ENCODE peak calls at places on chromosomes 3 and 15, in ten cellular contexts. N is GF-D8; M is GM12865; H is endothelial cell of umbilical vein; S is NCI-H146; P is CD4-positive, alpha-beta T cell; R is heart left ventricle; Y is right atrium auricular region; L is choroid plexus epithelial cell; X is activated effector memory CD4-positive, alpha-beta T cell treated with Interleukin-2 at 50 U/mL for 16 hours. Z is an unnamed sample.

GRCh38 chr3:13861461-13861860 is 18.4 kb downstream of the WNT7A start:
- DNase-seq in N (no peak), M (no peak), H (no peak), S (no peak), P (no peak), R (no peak), Y (no peak), L (no peak), X (no peak), Z (no peak)

GRCh38 chr15:74920472-74920871 is 13.8 kb upstream of the FAM219B start:
- DNase-seq in N (no peak), M (no peak), H (peak; percentile 43), S (no peak), P (no peak), R (no peak), Y (no peak), L (no peak), X (no peak), Z (no peak)

GRCh38 chr3:14806641-14807263 is 12.0 kb upstream of the FGD5 start:
- DNase-seq in N (no peak), M (peak; percentile 40), H (peak; percentile 92), S (no peak), P (no peak), R (no peak), Y (no peak), L (peak; percentile 40), X (no peak), Z (no peak)

GRCh38 chr3:86984271-86984670 is 6.7 kb downstream of the VGLL3 start:
- DNase-seq in N (no peak), M (no peak), H (no peak), S (no peak), P (no peak), R (no peak), Y (no peak), L (peak; percentile 67), X (no peak), Z (no peak)

GRCh38 chr3:13894812-13895154 is 14.9 kb upstream of the WNT7A start:
- DNase-seq in N (no peak), M (no peak), H (no peak), S (no peak), P (peak; percentile 14), R (no peak), Y (no peak), L (no peak), X (no peak), Z (no peak)

GRCh38 chr3:127419641-127420354 is 132.0 kb upstream of the PRR20G start:
- DNase-seq in N (no peak), M (no peak), H (no peak), S (no peak), P (no peak), R (no peak), Y (peak; percentile 47), L (no peak), X (no peak), Z (no peak)

GRCh38 chr15:63015618-63016017 is 26.9 kb upstream of the TPM1 start:
- DNase-seq in N (no peak), M (peak; percentile 14), H (peak; percentile 70), S (no peak), P (no peak), R (peak; percentile 50), Y (peak; percentile 75), L (peak; percentile 85), X (no peak), Z (no peak)

GRCh38 chr15:41423979-41424659 is 7.2 kb downstream of the RTF1 start:
- DNase-seq in N (no peak), M (peak; percentile 77), H (no peak), S (no peak), P (no peak), R (no peak), Y (no peak), L (no peak), X (no peak), Z (no peak)

GRCh38 chr3:111609700-111610099 is 14.6 kb upstream of the ZBED2 start:
- DNase-seq in N (no peak), M (no peak), H (no peak), S (no peak), P (no peak), R (no peak), Y (no peak), L (no peak), X (no peak), Z (no peak)

GRCh38 chr3:14125193-14126016 is 553 bp downstream of the TMEM43 start:
- DNase-seq in N (no peak), M (peak; percentile 56), H (peak; percentile 84), S (peak; percentile 58), P (peak; percentile 48), R (peak; percentile 74), Y (peak; percentile 93), L (peak; percentile 95), X (peak; percentile 38), Z (peak; percentile 54)

GRCh38 chr15:81375461-81375860 is 1.4 kb upstream of the TMC3 start:
- DNase-seq in N (no peak), M (no peak), H (no peak), S (no peak), P (no peak), R (no peak), Y (no peak), L (no peak), X (no peak), Z (peak; percentile 65)

GRCh38 chr3:108524547-108524946 is 14.2 kb upstream of the MYH15 start:
- DNase-seq in N (no peak), M (no peak), H (no peak), S (no peak), P (no peak), R (no peak), Y (no peak), L (peak; percentile 30), X (no peak), Z (no peak)

GRCh38 chr3:136787226-136787793 is 31.6 kb upstream of the SLC35G2 start:
- DNase-seq in N (no peak), M (peak; percentile 67), H (peak; percentile 50), S (peak; percentile 17), P (no peak), R (peak; percentile 41), Y (no peak), L (peak; percentile 78), X (peak; percentile 10), Z (peak; percentile 82)

GRCh38 chr3:79724206-79724605 is 43.6 kb downstream of the ROBO1 start:
- DNase-seq in N (no peak), M (no peak), H (no peak), S (no peak), P (no peak), R (no peak), Y (no peak), L (peak; percentile 17), X (no peak), Z (no peak)

GRCh38 chr3:134904333-134904771 is 109.3 kb downstream of the EPHB1 start:
- DNase-seq in N (no peak), M (peak; percentile 86), H (no peak), S (no peak), P (no peak), R (no peak), Y (no peak), L (no peak), X (no peak), Z (no peak)

GRCh38 chr3:105745046-105745445 is 123.8 kb downstream of the CBLB start:
- DNase-seq in N (no peak), M (no peak), H (no peak), S (no peak), P (no peak), R (no peak), Y (no peak), L (no peak), X (no peak), Z (peak; percentile 71)

GRCh38 chr15:52417501-52417900 is 111.2 kb downstream of the MYO5A start:
- DNase-seq in N (no peak), M (no peak), H (peak; percentile 90), S (no peak), P (no peak), R (no peak), Y (no peak), L (no peak), X (no peak), Z (no peak)

GRCh38 chr3:177726807-177727206 is 529.5 kb upstream of the TBL1XR1 start:
- DNase-seq in N (no peak), M (no peak), H (no peak), S (no peak), P (no peak), R (no peak), Y (no peak), L (no peak), X (no peak), Z (no peak)

GRCh38 chr3:160781429-160781828 is 25.4 kb downstream of the PPM1L start:
- DNase-seq in N (no peak), M (no peak), H (no peak), S (no peak), P (no peak), R (no peak), Y (no peak), L (no peak), X (no peak), Z (no peak)

GRCh38 chr15:24848050-24848449 is 106.7 kb upstream of the SNRPN start:
- DNase-seq in N (no peak), M (no peak), H (peak; percentile 45), S (peak; percentile 19), P (no peak), R (peak; percentile 68), Y (no peak), L (peak; percentile 17), X (no peak), Z (peak; percentile 60)

GRCh38 chr3:28840976-28841376 is 439.9 kb upstream of the RBMS3 start:
- DNase-seq in N (no peak), M (peak; percentile 76), H (no peak), S (no peak), P (no peak), R (no peak), Y (no peak), L (no peak), X (no peak), Z (no peak)

GRCh38 chr3:73508330-73508954 is 116.3 kb downstream of the PDZRN3 start:
- DNase-seq in N (no peak), M (peak; percentile 70), H (peak; percentile 43), S (peak; percentile 77), P (no peak), R (no peak), Y (peak; percentile 58), L (peak; percentile 86), X (no peak), Z (peak; percentile 55)

GRCh38 chr3:40690696-40691597 is 166.2 kb downstream of the ZNF621 start:
- DNase-seq in N (no peak), M (no peak), H (no peak), S (no peak), P (no peak), R (peak; percentile 88), Y (peak; percentile 90), L (peak; percentile 15), X (no peak), Z (no peak)

GRCh38 chr3:138834359-138835176 is at the start of gene PIK3CB:
- DNase-seq in N (peak; percentile 68), M (peak; percentile 91), H (peak; percentile 85), S (peak; percentile 96), P (peak; percentile 78), R (peak; percentile 96), Y (peak; percentile 84), L (peak; percentile 69), X (peak; percentile 81), Z (peak; percentile 88)

GRCh38 chr3:51389423-51390183 is 1.5 kb upstream of the RBM15B start:
- DNase-seq in N (no peak), M (peak; percentile 72), H (peak; percentile 53), S (peak; percentile 46), P (peak; percentile 53), R (peak; percentile 48), Y (peak; percentile 59), L (peak; percentile 71), X (peak; percentile 33), Z (peak; percentile 57)

GRCh38 chr3:114624676-114625181 is 330.9 kb downstream of the TIGIT start:
- DNase-seq in N (no peak), M (no peak), H (peak; percentile 97), S (no peak), P (no peak), R (peak; percentile 96), Y (peak; percentile 97), L (peak; percentile 99), X (no peak), Z (peak; percentile 84)

GRCh38 chr15:28896944-28897343 is 11.2 kb downstream of the APBA2 start:
- DNase-seq in N (no peak), M (no peak), H (peak; percentile 14), S (no peak), P (no peak), R (no peak), Y (no peak), L (peak; percentile 95), X (no peak), Z (peak; percentile 59)

GRCh38 chr15:84840741-84841429 is 23.7 kb downstream of the ALPK3 start:
- DNase-seq in N (peak; percentile 18), M (no peak), H (peak; percentile 28), S (peak; percentile 18), P (no peak), R (peak; percentile 91), Y (peak; percentile 84), L (peak; percentile 50), X (no peak), Z (no peak)